ENCODE peak calls at places on chromosomes 2 and 18, in seven cellular contexts. One of them, this sample, is unnamed.

GRCh38 chr2:62938126-62938525 is 112.5 kb upstream of the OTX1 start:
- DNase-seq in choroid plexus epithelial cell: no peak
- DNase-seq in left ventricle myocardium inferior: no peak
- DNase-seq in GM12865: no peak
- DNase-seq in neural crest cell: no peak
- DNase-seq in Calu3: no peak
- DNase-seq in cardiac muscle cell: no peak
- DNase-seq in this sample: no peak

GRCh38 chr18:51654441-51655326 is 457.2 kb upstream of the MEX3C start:
- DNase-seq in left ventricle myocardium inferior: no peak
- DNase-seq in cardiac muscle cell: no peak
- DNase-seq in GM12865: peak
- DNase-seq in Calu3: no peak
- DNase-seq in choroid plexus epithelial cell: no peak
- DNase-seq in neural crest cell: no peak
- DNase-seq in this sample: no peak

GRCh38 chr18:48592540-48592939 is 53.7 kb downstream of the CTIF start:
- DNase-seq in cardiac muscle cell: no peak
- DNase-seq in GM12865: no peak
- DNase-seq in Calu3: no peak
- DNase-seq in neural crest cell: no peak
- DNase-seq in left ventricle myocardium inferior: no peak
- DNase-seq in choroid plexus epithelial cell: no peak
- DNase-seq in this sample: peak

GRCh38 chr18:76357174-76357573 is 137.9 kb downstream of the ZNF516 start:
- DNase-seq in GM12865: no peak
- DNase-seq in Calu3: no peak
- DNase-seq in neural crest cell: no peak
- DNase-seq in left ventricle myocardium inferior: no peak
- DNase-seq in choroid plexus epithelial cell: no peak
- DNase-seq in cardiac muscle cell: no peak
- DNase-seq in this sample: no peak

GRCh38 chr2:61853086-61853847 is 593 bp downstream of the FAM161A start:
- DNase-seq in choroid plexus epithelial cell: peak
- DNase-seq in cardiac muscle cell: no peak
- DNase-seq in GM12865: peak
- DNase-seq in left ventricle myocardium inferior: no peak
- DNase-seq in Calu3: peak
- DNase-seq in neural crest cell: no peak
- DNase-seq in this sample: peak

GRCh38 chr2:49416252-49416651 is 261.9 kb upstream of the FSHR start:
- DNase-seq in choroid plexus epithelial cell: no peak
- DNase-seq in neural crest cell: no peak
- DNase-seq in left ventricle myocardium inferior: no peak
- DNase-seq in Calu3: no peak
- DNase-seq in GM12865: no peak
- DNase-seq in cardiac muscle cell: no peak
- DNase-seq in this sample: no peak

GRCh38 chr2:61694312-61695274 is 156.4 kb upstream of the XPO1 start:
- DNase-seq in Calu3: peak
- DNase-seq in choroid plexus epithelial cell: peak
- DNase-seq in cardiac muscle cell: peak
- DNase-seq in left ventricle myocardium inferior: peak
- DNase-seq in neural crest cell: peak
- DNase-seq in GM12865: peak
- DNase-seq in this sample: peak

GRCh38 chr18:32289480-32290075 is 99.7 kb downstream of the MEP1B start:
- DNase-seq in Calu3: peak
- DNase-seq in choroid plexus epithelial cell: peak
- DNase-seq in neural crest cell: peak
- DNase-seq in cardiac muscle cell: peak
- DNase-seq in left ventricle myocardium inferior: no peak
- DNase-seq in GM12865: peak
- DNase-seq in this sample: peak

GRCh38 chr2:50901510-50901909 is 130.4 kb downstream of the NRXN1 start:
- DNase-seq in cardiac muscle cell: no peak
- DNase-seq in choroid plexus epithelial cell: no peak
- DNase-seq in left ventricle myocardium inferior: no peak
- DNase-seq in Calu3: no peak
- DNase-seq in GM12865: no peak
- DNase-seq in neural crest cell: no peak
- DNase-seq in this sample: no peak

GRCh38 chr2:192091480-192091879 is 103.3 kb downstream of the TMEFF2 start:
- DNase-seq in neural crest cell: no peak
- DNase-seq in choroid plexus epithelial cell: no peak
- DNase-seq in cardiac muscle cell: no peak
- DNase-seq in left ventricle myocardium inferior: no peak
- DNase-seq in GM12865: no peak
- DNase-seq in Calu3: no peak
- DNase-seq in this sample: no peak

GRCh38 chr18:58307441-58307840 is 263.4 kb downstream of the NEDD4L start:
- DNase-seq in neural crest cell: no peak
- DNase-seq in GM12865: no peak
- DNase-seq in left ventricle myocardium inferior: no peak
- DNase-seq in cardiac muscle cell: no peak
- DNase-seq in choroid plexus epithelial cell: no peak
- DNase-seq in Calu3: no peak
- DNase-seq in this sample: no peak

GRCh38 chr2:12321886-12322285 is 394.9 kb upstream of the TRIB2 start:
- DNase-seq in Calu3: no peak
- DNase-seq in choroid plexus epithelial cell: no peak
- DNase-seq in neural crest cell: no peak
- DNase-seq in cardiac muscle cell: no peak
- DNase-seq in left ventricle myocardium inferior: no peak
- DNase-seq in GM12865: no peak
- DNase-seq in this sample: no peak

GRCh38 chr2:53088062-53088461 is 679.5 kb upstream of the CHAC2 start:
- DNase-seq in left ventricle myocardium inferior: no peak
- DNase-seq in cardiac muscle cell: no peak
- DNase-seq in Calu3: peak
- DNase-seq in choroid plexus epithelial cell: no peak
- DNase-seq in GM12865: no peak
- DNase-seq in neural crest cell: no peak
- DNase-seq in this sample: no peak

GRCh38 chr2:166127217-166128155 is at the start of gene SCN1A:
- DNase-seq in GM12865: peak
- DNase-seq in left ventricle myocardium inferior: no peak
- DNase-seq in neural crest cell: peak
- DNase-seq in choroid plexus epithelial cell: peak
- DNase-seq in Calu3: no peak
- DNase-seq in cardiac muscle cell: peak
- DNase-seq in this sample: no peak

GRCh38 chr2:105454801-105455485 is 56.1 kb upstream of the FHL2 start:
- DNase-seq in GM12865: peak
- DNase-seq in Calu3: peak
- DNase-seq in cardiac muscle cell: peak
- DNase-seq in left ventricle myocardium inferior: no peak
- DNase-seq in neural crest cell: no peak
- DNase-seq in choroid plexus epithelial cell: peak
- DNase-seq in this sample: peak

GRCh38 chr2:230703514-230703913 is 9.1 kb upstream of the CAB39 start:
- DNase-seq in neural crest cell: no peak
- DNase-seq in cardiac muscle cell: no peak
- DNase-seq in choroid plexus epithelial cell: no peak
- DNase-seq in left ventricle myocardium inferior: no peak
- DNase-seq in GM12865: no peak
- DNase-seq in Calu3: no peak
- DNase-seq in this sample: no peak

GRCh38 chr18:49878567-49878966 is 65.2 kb upstream of the ACAA2 start:
- DNase-seq in cardiac muscle cell: no peak
- DNase-seq in GM12865: no peak
- DNase-seq in neural crest cell: no peak
- DNase-seq in left ventricle myocardium inferior: no peak
- DNase-seq in choroid plexus epithelial cell: peak
- DNase-seq in Calu3: no peak
- DNase-seq in this sample: no peak

GRCh38 chr2:44618378-44619023 is 256.8 kb downstream of the CAMKMT start:
- DNase-seq in Calu3: no peak
- DNase-seq in cardiac muscle cell: no peak
- DNase-seq in GM12865: no peak
- DNase-seq in neural crest cell: no peak
- DNase-seq in choroid plexus epithelial cell: no peak
- DNase-seq in left ventricle myocardium inferior: no peak
- DNase-seq in this sample: no peak

GRCh38 chr2:44614940-44615339 is 253.2 kb downstream of the CAMKMT start:
- DNase-seq in choroid plexus epithelial cell: no peak
- DNase-seq in left ventricle myocardium inferior: no peak
- DNase-seq in GM12865: no peak
- DNase-seq in neural crest cell: no peak
- DNase-seq in cardiac muscle cell: no peak
- DNase-seq in Calu3: no peak
- DNase-seq in this sample: no peak

GRCh38 chr2:44620189-44620990 is 258.6 kb downstream of the CAMKMT start:
- DNase-seq in left ventricle myocardium inferior: no peak
- DNase-seq in choroid plexus epithelial cell: no peak
- DNase-seq in cardiac muscle cell: no peak
- DNase-seq in neural crest cell: no peak
- DNase-seq in Calu3: peak
- DNase-seq in GM12865: no peak
- DNase-seq in this sample: no peak

GRCh38 chr2:44616616-44617266 is 255.0 kb downstream of the CAMKMT start:
- DNase-seq in Calu3: no peak
- DNase-seq in left ventricle myocardium inferior: no peak
- DNase-seq in cardiac muscle cell: no peak
- DNase-seq in choroid plexus epithelial cell: peak
- DNase-seq in neural crest cell: no peak
- DNase-seq in GM12865: peak
- DNase-seq in this sample: no peak

GRCh38 chr2:44615950-44616518 is 254.3 kb downstream of the CAMKMT start:
- DNase-seq in Calu3: no peak
- DNase-seq in cardiac muscle cell: no peak
- DNase-seq in neural crest cell: peak
- DNase-seq in left ventricle myocardium inferior: no peak
- DNase-seq in GM12865: peak
- DNase-seq in choroid plexus epithelial cell: no peak
- DNase-seq in this sample: peak
- TF ChIP-seq CTCF in Calu3: no peak
- TF ChIP-seq CTCF in cardiac muscle cell: no peak
- TF ChIP-seq CTCF in neural crest cell: no peak
- TF ChIP-seq CTCF in left ventricle myocardium inferior: no peak
- TF ChIP-seq CTCF in GM12865: no peak
- TF ChIP-seq CTCF in choroid plexus epithelial cell: no peak
- TF ChIP-seq CTCF in this sample: peak

GRCh38 chr2:88913280-88913679 is 221.8 kb downstream of the RPIA start:
- DNase-seq in neural crest cell: no peak
- DNase-seq in Calu3: no peak
- DNase-seq in choroid plexus epithelial cell: no peak
- DNase-seq in GM12865: no peak
- DNase-seq in cardiac muscle cell: no peak
- DNase-seq in left ventricle myocardium inferior: no peak
- DNase-seq in this sample: no peak

GRCh38 chr2:88924533-88924932 is 233.1 kb downstream of the RPIA start:
- DNase-seq in choroid plexus epithelial cell: no peak
- DNase-seq in GM12865: no peak
- DNase-seq in left ventricle myocardium inferior: no peak
- DNase-seq in Calu3: no peak
- DNase-seq in neural crest cell: no peak
- DNase-seq in cardiac muscle cell: no peak
- DNase-seq in this sample: no peak

DNA sequence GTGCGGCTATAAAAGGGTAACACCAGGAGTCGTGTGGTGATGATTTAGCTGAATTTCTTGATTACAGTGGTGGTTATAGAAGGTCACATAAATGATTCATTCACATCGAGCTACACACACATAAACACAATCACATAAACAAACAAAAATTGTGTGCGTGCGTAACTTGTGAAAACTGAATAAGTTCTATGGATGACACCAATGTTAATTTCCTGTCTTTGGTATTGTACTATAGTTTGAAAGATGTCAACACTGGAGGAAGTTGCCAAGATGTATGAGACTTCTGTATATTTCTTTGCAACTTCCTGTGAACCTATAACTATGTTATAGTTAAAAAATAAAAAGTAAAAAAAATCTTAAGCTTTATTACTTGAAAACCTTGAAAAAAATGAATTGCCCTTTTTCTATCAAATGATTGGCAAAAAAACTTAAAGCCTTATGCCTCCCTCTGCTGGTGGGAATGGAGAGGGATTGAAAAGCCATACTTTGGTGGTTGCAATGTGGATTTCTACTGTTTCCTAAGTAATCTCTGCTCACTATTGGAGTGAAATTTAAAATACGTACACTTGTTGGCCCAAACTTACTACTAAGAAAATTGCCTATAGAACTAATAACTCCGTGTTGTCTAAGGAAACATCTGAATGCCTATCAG is 227.7 kb downstream of the RPIA start:
- DNase-seq in Calu3: peak
- DNase-seq in choroid plexus epithelial cell: peak
- DNase-seq in GM12865: peak
- DNase-seq in neural crest cell: no peak
- DNase-seq in cardiac muscle cell: no peak
- DNase-seq in left ventricle myocardium inferior: no peak
- DNase-seq in this sample: no peak
- TF ChIP-seq CTCF in Calu3: peak
- TF ChIP-seq CTCF in choroid plexus epithelial cell: peak
- TF ChIP-seq CTCF in GM12865: peak
- TF ChIP-seq CTCF in neural crest cell: no peak
- TF ChIP-seq CTCF in cardiac muscle cell: peak
- TF ChIP-seq CTCF in left ventricle myocardium inferior: peak
- TF ChIP-seq CTCF in this sample: no peak

DNA sequence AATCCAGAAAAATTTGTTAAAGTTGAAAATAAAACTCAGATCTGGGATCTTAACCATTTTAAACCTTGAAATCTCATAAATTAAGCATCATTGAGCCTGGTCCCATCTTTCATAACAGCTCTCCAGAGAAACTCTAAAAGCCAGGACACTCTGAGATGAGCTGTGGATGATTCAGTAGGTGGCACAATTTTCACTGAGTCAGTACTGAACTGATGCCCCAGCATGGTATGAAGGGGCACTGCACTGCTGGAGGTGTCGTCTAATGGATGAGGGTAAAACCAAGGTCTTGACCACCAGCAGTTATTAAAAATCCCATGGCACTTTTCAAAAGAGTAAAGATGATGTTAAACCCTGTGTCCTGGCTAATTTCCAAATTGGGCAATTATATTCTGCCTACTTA is 170.6 kb downstream of the FIGN start:
- DNase-seq in GM12865: no peak
- DNase-seq in Calu3: no peak
- DNase-seq in cardiac muscle cell: no peak
- DNase-seq in neural crest cell: no peak
- DNase-seq in left ventricle myocardium inferior: no peak
- DNase-seq in choroid plexus epithelial cell: no peak
- DNase-seq in this sample: no peak
- TF ChIP-seq CTCF in GM12865: no peak
- TF ChIP-seq CTCF in Calu3: no peak
- TF ChIP-seq CTCF in cardiac muscle cell: no peak
- TF ChIP-seq CTCF in neural crest cell: no peak
- TF ChIP-seq CTCF in left ventricle myocardium inferior: peak
- TF ChIP-seq CTCF in choroid plexus epithelial cell: no peak
- TF ChIP-seq CTCF in this sample: no peak

GRCh38 chr2:204026294-204026693 is 89.7 kb downstream of the ICOS start:
- DNase-seq in GM12865: no peak
- DNase-seq in Calu3: no peak
- DNase-seq in neural crest cell: no peak
- DNase-seq in choroid plexus epithelial cell: no peak
- DNase-seq in left ventricle myocardium inferior: no peak
- DNase-seq in cardiac muscle cell: no peak
- DNase-seq in this sample: no peak
- TF ChIP-seq CTCF in GM12865: peak
- TF ChIP-seq CTCF in Calu3: peak
- TF ChIP-seq CTCF in neural crest cell: peak
- TF ChIP-seq CTCF in choroid plexus epithelial cell: no peak
- TF ChIP-seq CTCF in left ventricle myocardium inferior: no peak
- TF ChIP-seq CTCF in cardiac muscle cell: peak
- TF ChIP-seq CTCF in this sample: peak

This sample was measured in WERI-Rb-1.